ENCODE peak calls at places on chromosomes 11 and 22, in six cellular contexts. U is MCF 10A; F is ecto neural progenitor cell; B is cerebellar cortex; C is CD8-positive, alpha-beta memory T cell; X is aorta. R is an unnamed sample.

GRCh38 chr11:131099013-131099412 is 182.7 kb upstream of the SNX19 start:
- DNase-seq in U (no peak), F (no peak), B (no peak), C (no peak), X (no peak), R (no peak)

GRCh38 chr11:76664578-76665061 is 5.9 kb downstream of the LRRC32 start:
- DNase-seq in U (no peak), F (no peak), B (no peak), C (no peak), X (peak), R (no peak)

GRCh38 chr11:40797981-40798380 is 661.5 kb downstream of the LRRC4C start:
- DNase-seq in U (peak), F (no peak), B (peak), C (no peak), X (no peak), R (no peak)

GRCh38 chr22:49307870-49308269 is 519.8 kb downstream of the BRD1 start:
- DNase-seq in U (no peak), F (peak), B (no peak), C (no peak), X (no peak), R (no peak)

GRCh38 chr11:47253660-47254059 is 4.1 kb upstream of the NR1H3 start:
- DNase-seq in U (no peak), F (no peak), B (no peak), C (no peak), X (no peak), R (no peak)

GRCh38 chr11:9861860-9862725 is 198.2 kb downstream of the SWAP70 start:
- DNase-seq in U (peak), F (peak), B (peak), C (peak), X (no peak), R (peak)

GRCh38 chr22:36873614-36874308 is 13.0 kb downstream of the NCF4 start:
- DNase-seq in U (peak), F (no peak), B (peak), C (no peak), X (no peak), R (no peak)

GRCh38 chr11:42631223-42631843 is 680.5 kb upstream of the API5 start:
- DNase-seq in U (peak), F (no peak), B (peak), C (no peak), X (no peak), R (peak)

GRCh38 chr22:44449683-44450425 is 48.2 kb downstream of the RTL6 start:
- DNase-seq in U (no peak), F (no peak), B (no peak), C (no peak), X (no peak), R (no peak)

GRCh38 chr11:73246303-73246702 is 25.8 kb upstream of the P2RY6 start:
- DNase-seq in U (no peak), F (no peak), B (no peak), C (no peak), X (no peak), R (no peak)

GRCh38 chr11:81987829-81988472 is 745.7 kb downstream of the FAM181B start:
- DNase-seq in U (peak), F (no peak), B (no peak), C (no peak), X (no peak), R (no peak)

GRCh38 chr11:9972917-9973504 is 309.1 kb downstream of the SWAP70 start:
- DNase-seq in U (peak), F (no peak), B (peak), C (no peak), X (no peak), R (peak)

GRCh38 chr11:72719144-72719543 is 33.1 kb downstream of the ARAP1 start:
- DNase-seq in U (no peak), F (no peak), B (no peak), C (no peak), X (peak), R (no peak)

GRCh38 chr22:48713266-48714205 is 1114.1 kb downstream of the BRD1 start:
- DNase-seq in U (no peak), F (no peak), B (no peak), C (no peak), X (peak), R (no peak)